ENCODE peak calls at places on chromosomes 2 and 18, in four cellular contexts. One of them, this sample, is unnamed. For H3K4me1, the result is how much of the 10 kb centered on the place peaks cover.

GRCh38 chr2:121804340-121804739 is 48.9 kb downstream of the TSN start:
- DNase-seq in A549: no peak
- DNase-seq in HepG2: no peak
- DNase-seq in heart left ventricle: no peak
- DNase-seq in this sample: no peak

GRCh38 chr2:197306024-197306690 is 4.4 kb downstream of the ANKRD44 start:
- DNase-seq in A549: no peak
- DNase-seq in heart left ventricle: no peak
- DNase-seq in HepG2: no peak
- DNase-seq in this sample: no peak

GRCh38 chr2:239225921-239226561 is 174.8 kb downstream of the HDAC4 start:
- DNase-seq in HepG2: no peak
- DNase-seq in A549: no peak
- DNase-seq in heart left ventricle: no peak
- DNase-seq in this sample: peak

GRCh38 chr18:3932285-3932684 is 482.3 kb downstream of the TGIF1 start:
- DNase-seq in HepG2: no peak
- DNase-seq in A549: no peak
- DNase-seq in heart left ventricle: no peak
- DNase-seq in this sample: no peak

GRCh38 chr2:44743473-44743872 is 198.0 kb upstream of the SIX3 start:
- DNase-seq in HepG2: no peak
- DNase-seq in A549: no peak
- DNase-seq in heart left ventricle: no peak
- DNase-seq in this sample: no peak

GRCh38 chr2:29219374-29219773 is 104.2 kb downstream of the CLIP4 start:
- DNase-seq in HepG2: no peak
- DNase-seq in A549: no peak
- DNase-seq in heart left ventricle: no peak
- DNase-seq in this sample: peak

GRCh38 chr2:198807131-198807530 is 650.6 kb downstream of the SATB2 start:
- DNase-seq in heart left ventricle: no peak
- DNase-seq in HepG2: no peak
- DNase-seq in A549: no peak
- DNase-seq in this sample: no peak

GRCh38 chr2:118658581-118659248 is 188.7 kb downstream of the EN1 start:
- DNase-seq in HepG2: no peak
- DNase-seq in heart left ventricle: no peak
- DNase-seq in A549: no peak
- DNase-seq in this sample: no peak

GRCh38 chr18:12307251-12307736 is 747 bp upstream of the TUBB6 start:
- DNase-seq in HepG2: no peak
- DNase-seq in A549: no peak
- DNase-seq in heart left ventricle: peak
- DNase-seq in this sample: no peak

GRCh38 chr2:163667064-163667887 is 68.5 kb downstream of the FIGN start:
- DNase-seq in heart left ventricle: no peak
- DNase-seq in HepG2: peak
- DNase-seq in A549: peak
- DNase-seq in this sample: no peak

DNA sequence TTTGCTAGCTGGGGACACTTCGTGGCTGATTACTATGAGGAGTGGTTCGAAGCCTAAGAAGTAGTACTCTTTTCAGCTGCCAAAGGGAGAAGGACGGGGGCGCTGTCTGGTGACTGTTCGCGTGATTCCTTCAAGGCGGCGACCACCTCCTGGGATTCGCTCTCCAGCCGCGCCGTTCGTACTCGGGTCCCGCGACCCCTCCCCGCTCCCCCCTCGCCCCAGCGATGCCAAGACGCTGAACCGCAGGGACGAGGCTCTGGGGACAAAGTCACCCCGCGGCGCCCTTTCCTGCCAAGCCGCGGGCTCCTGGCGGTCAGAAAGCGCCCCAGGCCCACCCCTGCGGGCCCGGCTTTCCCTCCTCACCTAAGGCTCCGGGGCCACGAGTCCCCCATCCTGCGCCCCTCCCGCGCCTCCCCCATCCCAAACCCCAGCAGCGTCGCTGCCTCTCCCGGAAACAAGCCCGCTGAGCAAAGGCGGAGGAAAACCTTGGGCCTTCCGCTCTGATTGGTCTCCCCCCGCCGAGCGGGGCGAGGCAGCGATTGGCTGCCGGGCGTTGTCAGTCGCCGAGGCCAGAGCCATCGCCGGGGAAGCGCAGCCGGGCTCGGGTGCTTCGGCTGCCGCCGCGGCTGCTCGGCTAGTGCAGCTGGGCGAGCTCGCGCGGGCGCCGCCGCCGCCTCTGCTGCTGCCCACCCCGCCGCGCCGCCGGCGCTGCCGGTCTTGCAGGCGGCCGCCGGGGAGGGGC is 404.3 kb downstream of the XIRP2 start:
- DNase-seq in heart left ventricle: peak
- DNase-seq in A549: peak
- DNase-seq in HepG2: peak
- DNase-seq in this sample: peak
- TF ChIP-seq POLR2A in heart left ventricle: no peak
- TF ChIP-seq POLR2A in A549: no peak
- TF ChIP-seq POLR2A in HepG2: no peak
- TF ChIP-seq POLR2A in this sample: no peak

GRCh38 chr18:56314396-56314795 is 324.0 kb downstream of the TXNL1 start:
- DNase-seq in A549: peak
- DNase-seq in heart left ventricle: no peak
- DNase-seq in HepG2: no peak
- DNase-seq in this sample: no peak

GRCh38 chr18:56315363-56315762 is 323.0 kb downstream of the TXNL1 start:
- DNase-seq in heart left ventricle: no peak
- DNase-seq in A549: no peak
- DNase-seq in HepG2: no peak
- DNase-seq in this sample: no peak

GRCh38 chr18:56309104-56309503 is 329.3 kb downstream of the TXNL1 start:
- DNase-seq in heart left ventricle: no peak
- DNase-seq in A549: no peak
- DNase-seq in HepG2: no peak
- DNase-seq in this sample: no peak

GRCh38 chr18:56316727-56317126 is 321.7 kb downstream of the TXNL1 start:
- DNase-seq in HepG2: no peak
- DNase-seq in A549: no peak
- DNase-seq in heart left ventricle: no peak
- DNase-seq in this sample: no peak

GRCh38 chr18:56312554-56312953 is 325.8 kb downstream of the TXNL1 start:
- DNase-seq in heart left ventricle: no peak
- DNase-seq in A549: no peak
- DNase-seq in HepG2: no peak
- DNase-seq in this sample: no peak
- H3K4me1 ChIP-seq in heart left ventricle: under half
- H3K4me1 ChIP-seq in A549: under half
- H3K4me1 ChIP-seq in HepG2: under half
- H3K4me1 ChIP-seq in this sample: under half

DNA sequence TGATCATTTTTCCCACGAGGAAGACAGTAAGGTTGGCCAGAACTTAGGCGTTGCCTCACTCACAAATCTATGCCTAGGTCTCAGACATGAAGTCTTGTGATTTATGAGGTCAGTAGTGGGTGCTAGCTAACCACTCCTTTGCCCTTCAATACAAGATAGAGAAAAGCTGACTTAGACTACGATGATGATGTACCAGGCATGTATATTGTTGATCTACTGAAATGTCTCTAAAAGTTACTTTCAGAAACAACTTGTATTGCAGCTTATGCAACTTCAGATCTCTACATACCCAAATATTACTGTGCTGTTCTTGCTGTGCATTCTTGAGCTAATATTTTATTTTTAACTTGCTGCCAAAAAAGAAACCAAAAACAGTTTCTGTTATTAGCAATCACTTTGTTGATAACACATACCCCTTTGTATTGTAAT is 30.6 kb downstream of the MAPRE2 start:
- DNase-seq in A549: no peak
- DNase-seq in HepG2: no peak
- DNase-seq in heart left ventricle: no peak
- DNase-seq in this sample: no peak
- H3K27ac ChIP-seq in A549: no peak
- H3K27ac ChIP-seq in HepG2: no peak
- H3K27ac ChIP-seq in heart left ventricle: peak
- H3K27ac ChIP-seq in this sample: peak

GRCh38 chr2:241112046-241112445 is 10.0 kb upstream of the MTERF4 start:
- DNase-seq in heart left ventricle: no peak
- DNase-seq in HepG2: no peak
- DNase-seq in A549: no peak
- DNase-seq in this sample: no peak

GRCh38 chr2:241110607-241111442 is 8.7 kb upstream of the MTERF4 start:
- DNase-seq in heart left ventricle: no peak
- DNase-seq in A549: no peak
- DNase-seq in HepG2: no peak
- DNase-seq in this sample: no peak

GRCh38 chr2:241111443-241111810 is 9.3 kb upstream of the MTERF4 start:
- DNase-seq in A549: no peak
- DNase-seq in HepG2: no peak
- DNase-seq in heart left ventricle: no peak
- DNase-seq in this sample: no peak

GRCh38 chr2:241114836-241115235 is 12.7 kb upstream of the MTERF4 start:
- DNase-seq in A549: no peak
- DNase-seq in HepG2: no peak
- DNase-seq in heart left ventricle: no peak
- DNase-seq in this sample: no peak

GRCh38 chr2:241112592-241112991 is 10.5 kb upstream of the MTERF4 start:
- DNase-seq in A549: no peak
- DNase-seq in heart left ventricle: no peak
- DNase-seq in HepG2: no peak
- DNase-seq in this sample: no peak
- TF ChIP-seq POLR2A in A549: no peak
- TF ChIP-seq POLR2A in heart left ventricle: no peak
- TF ChIP-seq POLR2A in HepG2: no peak
- TF ChIP-seq POLR2A in this sample: no peak

GRCh38 chr2:46855805-46856204 is 59.8 kb downstream of the MCFD2 start:
- DNase-seq in A549: no peak
- DNase-seq in HepG2: no peak
- DNase-seq in heart left ventricle: no peak
- DNase-seq in this sample: no peak
- H3K4me1 ChIP-seq in A549: half or more
- H3K4me1 ChIP-seq in HepG2: under half
- H3K4me1 ChIP-seq in heart left ventricle: under half
- H3K4me1 ChIP-seq in this sample: under half

GRCh38 chr2:112542123-112542973 is at the start of gene POLR1B:
- DNase-seq in heart left ventricle: peak
- DNase-seq in A549: peak
- DNase-seq in HepG2: peak
- DNase-seq in this sample: peak

GRCh38 chr2:112547333-112547732 is 5.1 kb downstream of the POLR1B start:
- DNase-seq in heart left ventricle: no peak
- DNase-seq in A549: peak
- DNase-seq in HepG2: peak
- DNase-seq in this sample: no peak

GRCh38 chr2:112541315-112542122 is 746 bp upstream of the POLR1B start:
- DNase-seq in HepG2: no peak
- DNase-seq in heart left ventricle: peak
- DNase-seq in A549: peak
- DNase-seq in this sample: no peak

GRCh38 chr2:112540906-112541305 is 1.4 kb upstream of the POLR1B start:
- DNase-seq in HepG2: no peak
- DNase-seq in A549: no peak
- DNase-seq in heart left ventricle: no peak
- DNase-seq in this sample: no peak

GRCh38 chr2:112542974-112543760 is 902 bp downstream of the POLR1B start:
- DNase-seq in A549: peak
- DNase-seq in HepG2: peak
- DNase-seq in heart left ventricle: no peak
- DNase-seq in this sample: no peak
- H3K27ac ChIP-seq in A549: peak
- H3K27ac ChIP-seq in HepG2: peak
- H3K27ac ChIP-seq in heart left ventricle: no peak
- H3K27ac ChIP-seq in this sample: no peak

GRCh38 chr18:77113361-77114069 is 19.1 kb downstream of the MBP start:
- DNase-seq in HepG2: no peak
- DNase-seq in A549: no peak
- DNase-seq in heart left ventricle: peak
- DNase-seq in this sample: no peak

GRCh38 chr18:77112161-77112801 is 20.3 kb downstream of the MBP start:
- DNase-seq in heart left ventricle: peak
- DNase-seq in HepG2: no peak
- DNase-seq in A549: no peak
- DNase-seq in this sample: no peak

GRCh38 chr18:77110936-77111335 is 21.6 kb downstream of the MBP start:
- DNase-seq in HepG2: no peak
- DNase-seq in A549: no peak
- DNase-seq in heart left ventricle: no peak
- DNase-seq in this sample: no peak

GRCh38 chr18:77110400-77110799 is 22.2 kb downstream of the MBP start:
- DNase-seq in HepG2: no peak
- DNase-seq in A549: no peak
- DNase-seq in heart left ventricle: peak
- DNase-seq in this sample: no peak

GRCh38 chr18:77111449-77112160 is 21.0 kb downstream of the MBP start:
- DNase-seq in A549: no peak
- DNase-seq in heart left ventricle: peak
- DNase-seq in HepG2: no peak
- DNase-seq in this sample: no peak
- TF ChIP-seq POLR2A in A549: no peak
- TF ChIP-seq POLR2A in heart left ventricle: no peak
- TF ChIP-seq POLR2A in HepG2: no peak
- TF ChIP-seq POLR2A in this sample: no peak

GRCh38 chr18:49193896-49194295 is 243.1 kb upstream of the SMAD7 start:
- DNase-seq in HepG2: no peak
- DNase-seq in heart left ventricle: no peak
- DNase-seq in A549: no peak
- DNase-seq in this sample: no peak
- H3K4me1 ChIP-seq in HepG2: under half
- H3K4me1 ChIP-seq in heart left ventricle: under half
- H3K4me1 ChIP-seq in A549: under half
- H3K4me1 ChIP-seq in this sample: under half

GRCh38 chr2:207245526-207245925 is 79.8 kb upstream of the KLF7 start:
- DNase-seq in HepG2: no peak
- DNase-seq in A549: no peak
- DNase-seq in heart left ventricle: no peak
- DNase-seq in this sample: no peak

GRCh38 chr2:207252416-207252815 is 86.7 kb upstream of the KLF7 start:
- DNase-seq in HepG2: no peak
- DNase-seq in heart left ventricle: no peak
- DNase-seq in A549: no peak
- DNase-seq in this sample: no peak

GRCh38 chr2:207251573-207252192 is 85.9 kb upstream of the KLF7 start:
- DNase-seq in heart left ventricle: no peak
- DNase-seq in A549: no peak
- DNase-seq in HepG2: no peak
- DNase-seq in this sample: no peak

GRCh38 chr2:207251022-207251421 is 85.3 kb upstream of the KLF7 start:
- DNase-seq in A549: no peak
- DNase-seq in HepG2: no peak
- DNase-seq in heart left ventricle: no peak
- DNase-seq in this sample: no peak

GRCh38 chr2:207248702-207249355 is 83.1 kb upstream of the KLF7 start:
- DNase-seq in A549: no peak
- DNase-seq in heart left ventricle: no peak
- DNase-seq in HepG2: no peak
- DNase-seq in this sample: no peak
- H3K27ac ChIP-seq in A549: peak
- H3K27ac ChIP-seq in heart left ventricle: no peak
- H3K27ac ChIP-seq in HepG2: no peak
- H3K27ac ChIP-seq in this sample: no peak

This sample was measured in stomach.